ENCODE peak calls at places on chromosomes 11 and 22, in five cellular contexts. R is ACHN, D is HS-27A, F is psoas muscle, V is GDM1. S is an unnamed sample.

GRCh38 chr22:48157676-48158075 is 1395.2 kb downstream of the TBC1D22A start:
- DNase-seq in F (no peak), R (no peak), D (no peak), V (no peak), S (no peak)

GRCh38 chr11:120032766-120033390 is 105.0 kb downstream of the TRIM29 start:
- DNase-seq in R (no peak), V (no peak), D (no peak), F (no peak), S (no peak)

GRCh38 chr22:19128009-19128401 is 3.1 kb upstream of the TSSK2 start:
- DNase-seq in R (no peak), F (no peak), V (no peak), D (no peak), S (no peak)

GRCh38 chr11:50423208-50423607 is 390.5 kb downstream of the OR4C45 start:
- DNase-seq in D (no peak), V (no peak), R (no peak), F (no peak), S (no peak)

GRCh38 chr22:44578516-44579230 is 80.6 kb upstream of the RTL6 start:
- DNase-seq in F (no peak), D (no peak), R (no peak), V (no peak), S (no peak)

GRCh38 chr11:125078516-125079140 is 15.5 kb downstream of the SLC37A2 start:
- DNase-seq in F (no peak), V (no peak), R (no peak), D (no peak), S (no peak)

GRCh38 chr11:116535120-116535519 is 237.7 kb downstream of the BUD13 start:
- DNase-seq in R (no peak), F (no peak), V (no peak), D (no peak), S (no peak)

GRCh38 chr22:43319661-43320486 is 23.3 kb downstream of the SCUBE1 start:
- DNase-seq in V (no peak), F (no peak), D (no peak), R (no peak), S (no peak)

GRCh38 chr11:45218705-45219104 is 67.4 kb downstream of the SYT13 start:
- DNase-seq in R (no peak), D (no peak), V (no peak), F (no peak), S (no peak)

GRCh38 chr11:114953039-114953438 is 274.7 kb downstream of the NXPE2 start:
- DNase-seq in V (no peak), F (no peak), R (no peak), D (no peak), S (no peak)

GRCh38 chr11:69014936-69015549 is 2.0 kb upstream of the MRGPRF start:
- DNase-seq in V (no peak), D (no peak), R (no peak), F (no peak), S (no peak)

GRCh38 chr11:65468874-65469333 is 29.9 kb upstream of the MALAT1 start:
- DNase-seq in V (peak; percentile 52), F (peak; percentile 58), D (no peak), R (peak; percentile 32), S (peak; percentile 92)

GRCh38 chr22:49587421-49587820 is 240.3 kb downstream of the BRD1 start:
- DNase-seq in D (no peak), V (no peak), F (no peak), R (no peak), S (no peak)

GRCh38 chr11:84012171-84012826 is 726.1 kb upstream of the CCDC90B start:
- DNase-seq in F (no peak), R (no peak), V (no peak), D (no peak), S (no peak)

GRCh38 chr11:128653828-128654231 is 40.0 kb upstream of the FLI1 start:
- DNase-seq in D (no peak), F (peak; percentile 32), V (no peak), R (no peak), S (peak; percentile 43)

GRCh38 chr11:124832571-124832970 is 32.4 kb upstream of the MSANTD2 start:
- DNase-seq in V (no peak), F (no peak), R (no peak), D (no peak), S (no peak)

GRCh38 chr11:87295237-87295636 is 257.5 kb downstream of the TMEM135 start:
- DNase-seq in R (no peak), D (no peak), V (no peak), F (no peak), S (no peak)

S was measured in mucosa of descending colon.